ENCODE peak calls at places on chromosomes 11 and 22, in ten cellular contexts. E is NCI-H1092; S is GM12865; D is brain microvascular endothelial cell; V is LHCN-M2; N is amniotic stem cell; U is stimulated activated CD4-positive, alpha-beta T cell treated with anti-CD3 and anti-CD28 coated beads, Interleukin-4, amount 100 ng/mL, for 4 hours; C is non-pigmented ciliary epithelial cell; M is fibroblast of gingiva; H is lower leg skin. X is an unnamed sample.

GRCh38 chr11:92859290-92859689 is 110.2 kb upstream of the MTNR1B start:
- DNase-seq in S (no peak), C (no peak), M (no peak), U (no peak), N (no peak), E (peak; percentile 58), H (no peak), D (no peak), V (no peak), X (no peak)

GRCh38 chr22:38638734-38639133 is 17.5 kb downstream of the FAM227A start:
- DNase-seq in S (no peak), H (no peak), D (no peak), V (peak; percentile 50), E (no peak), M (no peak), U (no peak), N (no peak), C (no peak), X (no peak)

GRCh38 chr22:44369241-44369652 is 56.5 kb upstream of the SHISAL1 start:
- DNase-seq in D (no peak), E (no peak), C (no peak), U (no peak), M (no peak), N (no peak), H (no peak), V (no peak), S (no peak), X (no peak)

GRCh38 chr22:23380911-23381310 is 199.2 kb downstream of the IGLL1 start:
- DNase-seq in V (no peak), E (no peak), U (no peak), H (peak; percentile 61), M (no peak), C (no peak), N (no peak), D (no peak), S (no peak), X (no peak)

GRCh38 chr11:28727254-28727653 is 619.1 kb downstream of the METTL15 start:
- DNase-seq in E (no peak), S (no peak), V (no peak), M (peak; percentile 37), D (no peak), H (no peak), N (no peak), U (no peak), C (no peak), X (no peak)

GRCh38 chr11:40134820-40135219 is 1324.6 kb downstream of the LRRC4C start:
- DNase-seq in D (no peak), C (no peak), U (no peak), S (no peak), V (no peak), N (no peak), E (no peak), H (no peak), M (no peak), X (no peak)

GRCh38 chr11:12318791-12319733 is 58.3 kb upstream of the PARVA start:
- DNase-seq in M (peak; percentile 81), H (no peak), C (no peak), E (peak; percentile 96), S (peak; percentile 15), N (no peak), U (no peak), V (peak; percentile 54), D (no peak), X (no peak)

GRCh38 chr11:30125461-30125860 is 105.4 kb upstream of the FSHB start:
- DNase-seq in H (no peak), E (no peak), C (no peak), M (no peak), S (no peak), N (no peak), V (no peak), U (no peak), D (no peak), X (no peak)

GRCh38 chr11:34624069-34624468 is 3.2 kb downstream of the EHF start:
- DNase-seq in D (no peak), M (no peak), V (no peak), S (peak; percentile 82), N (no peak), U (no peak), H (no peak), E (no peak), C (no peak), X (no peak)

GRCh38 chr22:48895341-48895740 is 932.3 kb downstream of the BRD1 start:
- DNase-seq in D (no peak), E (no peak), M (no peak), V (no peak), N (no peak), H (no peak), S (no peak), C (no peak), U (no peak), X (no peak)

GRCh38 chr22:21916309-21916918 is 36.2 kb downstream of the PPM1F start:
- DNase-seq in C (no peak), V (no peak), N (no peak), E (no peak), U (no peak), H (no peak), S (no peak), D (no peak), M (no peak), X (no peak)

GRCh38 chr11:102010776-102011500 is 36.3 kb upstream of the CFAP300 start:
- DNase-seq in V (peak; percentile 94), S (no peak), C (peak; percentile 60), M (peak; percentile 66), N (peak; percentile 53), U (no peak), E (no peak), H (peak; percentile 93), D (peak; percentile 89), X (no peak)

GRCh38 chr11:72814831-72815618 is 814 bp downstream of the ATG16L2 start:
- DNase-seq in U (peak; percentile 23), V (peak; percentile 70), E (peak; percentile 73), D (peak; percentile 53), M (peak; percentile 52), S (peak; percentile 84), N (no peak), H (peak; percentile 90), C (no peak), X (no peak)

GRCh38 chr22:17117400-17117799 is 3.8 kb downstream of the TMEM121B start:
- DNase-seq in H (no peak), C (no peak), D (no peak), U (no peak), M (no peak), S (no peak), V (no peak), E (no peak), N (no peak), X (no peak)

GRCh38 chr11:2931771-2932738 is 2.8 kb upstream of the PHLDA2 start:
- DNase-seq in N (no peak), E (no peak), H (no peak), M (no peak), U (no peak), S (no peak), D (no peak), C (no peak), V (no peak), X (no peak)

GRCh38 chr11:117180020-117180419 is 1.5 kb downstream of the SIDT2 start:
- DNase-seq in U (no peak), M (no peak), V (no peak), H (peak; percentile 45), C (no peak), D (no peak), S (no peak), N (no peak), E (no peak), X (no peak)

GRCh38 chr11:123251656-123252344 is 56.8 kb upstream of the CLMP start:
- DNase-seq in V (peak; percentile 19), E (no peak), U (no peak), S (no peak), N (no peak), M (peak; percentile 74), D (no peak), H (no peak), C (no peak), X (no peak)

GRCh38 chr11:221539-221938 is 14.0 kb downstream of the RIC8A start:
- DNase-seq in E (no peak), C (no peak), S (no peak), M (no peak), U (no peak), D (no peak), H (no peak), V (no peak), N (no peak), X (no peak)

GRCh38 chr11:94132152-94132558 is 3.5 kb downstream of the PANX1 start:
- DNase-seq in E (no peak), M (peak; percentile 79), V (peak; percentile 69), H (no peak), N (peak; percentile 79), C (no peak), U (no peak), D (peak; percentile 83), S (no peak), X (no peak)

GRCh38 chr22:44972363-44973083 is 37.3 kb downstream of the PHF21B start:
- DNase-seq in N (no peak), U (no peak), H (no peak), E (no peak), C (no peak), V (no peak), D (no peak), M (no peak), S (peak; percentile 61), X (no peak)

GRCh38 chr11:61737636-61738386 is 14.6 kb upstream of the MYRF start:
- DNase-seq in C (no peak), S (no peak), N (no peak), M (no peak), U (no peak), D (no peak), H (no peak), E (no peak), V (no peak), X (no peak)

GRCh38 chr11:6418199-6418957 is 516 bp downstream of the APBB1 start:
- DNase-seq in H (no peak), C (no peak), U (no peak), N (no peak), E (no peak), M (no peak), S (no peak), D (no peak), V (no peak), X (no peak)

GRCh38 chr11:77090373-77091111 is 12.1 kb upstream of the OMP start:
- DNase-seq in V (no peak), D (no peak), U (no peak), S (no peak), M (no peak), H (no peak), C (no peak), E (no peak), N (no peak), X (no peak)

GRCh38 chr22:39999144-39999757 is 4.5 kb downstream of the FAM83F start:
- DNase-seq in M (no peak), S (peak; percentile 39), E (no peak), U (no peak), C (peak; percentile 67), N (no peak), H (no peak), V (no peak), D (peak; percentile 75), X (no peak)

GRCh38 chr22:44120314-44120704 is 60.4 kb upstream of the PARVG start:
- DNase-seq in U (no peak), C (no peak), E (no peak), D (no peak), V (no peak), M (no peak), H (no peak), N (no peak), S (no peak), X (no peak)